ENCODE peak calls at places on chromosome 18, in nine cellular contexts. One of them, this sample, is unnamed.

GRCh38 chr18:3710712-3711269 is 260.8 kb downstream of the TGIF1 start:
- DNase-seq in NCI-H69: peak
- DNase-seq in HuH-7: no peak
- DNase-seq in Caki2: peak
- DNase-seq in pons: peak
- DNase-seq in retina: no peak
- DNase-seq in heart right ventricle: no peak
- DNase-seq in GM23248: peak
- DNase-seq in MM.1S: no peak
- DNase-seq in this sample: peak

GRCh38 chr18:49227456-49227855 is 233.0 kb downstream of the DYM start:
- DNase-seq in NCI-H69: no peak
- DNase-seq in HuH-7: no peak
- DNase-seq in Caki2: no peak
- DNase-seq in pons: no peak
- DNase-seq in retina: no peak
- DNase-seq in heart right ventricle: no peak
- DNase-seq in GM23248: peak
- DNase-seq in MM.1S: no peak
- DNase-seq in this sample: no peak

GRCh38 chr18:58997811-58998337 is 133.2 kb downstream of the ZNF532 start:
- DNase-seq in NCI-H69: no peak
- DNase-seq in HuH-7: no peak
- DNase-seq in Caki2: no peak
- DNase-seq in pons: no peak
- DNase-seq in retina: no peak
- DNase-seq in heart right ventricle: peak
- DNase-seq in GM23248: peak
- DNase-seq in MM.1S: no peak
- DNase-seq in this sample: no peak

GRCh38 chr18:55641501-55641900 is 53.5 kb upstream of the TCF4 start:
- DNase-seq in NCI-H69: no peak
- DNase-seq in HuH-7: no peak
- DNase-seq in Caki2: no peak
- DNase-seq in pons: no peak
- DNase-seq in retina: no peak
- DNase-seq in heart right ventricle: no peak
- DNase-seq in GM23248: no peak
- DNase-seq in MM.1S: no peak
- DNase-seq in this sample: no peak

GRCh38 chr18:79901665-79902064 is 49.8 kb downstream of the SLC66A2 start:
- DNase-seq in NCI-H69: no peak
- DNase-seq in HuH-7: no peak
- DNase-seq in Caki2: no peak
- DNase-seq in pons: no peak
- DNase-seq in retina: no peak
- DNase-seq in heart right ventricle: no peak
- DNase-seq in GM23248: no peak
- DNase-seq in MM.1S: no peak
- DNase-seq in this sample: no peak

GRCh38 chr18:77062518-77063003 is 70.0 kb downstream of the MBP start:
- DNase-seq in NCI-H69: no peak
- DNase-seq in HuH-7: no peak
- DNase-seq in Caki2: no peak
- DNase-seq in pons: no peak
- DNase-seq in retina: no peak
- DNase-seq in heart right ventricle: no peak
- DNase-seq in GM23248: no peak
- DNase-seq in MM.1S: peak
- DNase-seq in this sample: peak

GRCh38 chr18:3758531-3758930 is 308.6 kb downstream of the TGIF1 start:
- DNase-seq in NCI-H69: no peak
- DNase-seq in HuH-7: no peak
- DNase-seq in Caki2: peak
- DNase-seq in pons: no peak
- DNase-seq in retina: no peak
- DNase-seq in heart right ventricle: no peak
- DNase-seq in GM23248: peak
- DNase-seq in MM.1S: no peak
- DNase-seq in this sample: no peak

GRCh38 chr18:39863916-39864315 is 2091.1 kb upstream of the PIK3C3 start:
- DNase-seq in NCI-H69: no peak
- DNase-seq in HuH-7: no peak
- DNase-seq in Caki2: no peak
- DNase-seq in pons: peak
- DNase-seq in retina: no peak
- DNase-seq in heart right ventricle: no peak
- DNase-seq in GM23248: no peak
- DNase-seq in MM.1S: no peak
- DNase-seq in this sample: no peak

GRCh38 chr18:12345491-12346239 is 31.4 kb downstream of the AFG3L2 start:
- DNase-seq in NCI-H69: no peak
- DNase-seq in HuH-7: no peak
- DNase-seq in Caki2: no peak
- DNase-seq in pons: no peak
- DNase-seq in retina: no peak
- DNase-seq in heart right ventricle: no peak
- DNase-seq in GM23248: no peak
- DNase-seq in MM.1S: no peak
- DNase-seq in this sample: no peak

GRCh38 chr18:58687871-58688308 is 16.6 kb downstream of the MALT1 start:
- DNase-seq in NCI-H69: no peak
- DNase-seq in HuH-7: no peak
- DNase-seq in Caki2: no peak
- DNase-seq in pons: no peak
- DNase-seq in retina: no peak
- DNase-seq in heart right ventricle: no peak
- DNase-seq in GM23248: no peak
- DNase-seq in MM.1S: no peak
- DNase-seq in this sample: no peak

GRCh38 chr18:13568443-13569392 is 157.6 kb downstream of the FAM210A start:
- DNase-seq in NCI-H69: no peak
- DNase-seq in HuH-7: peak
- DNase-seq in Caki2: no peak
- DNase-seq in pons: no peak
- DNase-seq in retina: no peak
- DNase-seq in heart right ventricle: no peak
- DNase-seq in GM23248: no peak
- DNase-seq in MM.1S: no peak
- DNase-seq in this sample: no peak

GRCh38 chr18:13574355-13574754 is 152.0 kb downstream of the FAM210A start:
- DNase-seq in NCI-H69: no peak
- DNase-seq in HuH-7: no peak
- DNase-seq in Caki2: no peak
- DNase-seq in pons: no peak
- DNase-seq in retina: no peak
- DNase-seq in heart right ventricle: no peak
- DNase-seq in GM23248: no peak
- DNase-seq in MM.1S: no peak
- DNase-seq in this sample: no peak

GRCh38 chr18:74316257-74317180 is 880 bp downstream of the C18orf63 start:
- DNase-seq in NCI-H69: no peak
- DNase-seq in HuH-7: no peak
- DNase-seq in Caki2: peak
- DNase-seq in pons: no peak
- DNase-seq in retina: no peak
- DNase-seq in heart right ventricle: no peak
- DNase-seq in GM23248: peak
- DNase-seq in MM.1S: no peak
- DNase-seq in this sample: no peak

GRCh38 chr18:7196421-7196820 is 34.5 kb upstream of the LRRC30 start:
- DNase-seq in NCI-H69: peak
- DNase-seq in HuH-7: no peak
- DNase-seq in Caki2: no peak
- DNase-seq in pons: no peak
- DNase-seq in retina: no peak
- DNase-seq in heart right ventricle: no peak
- DNase-seq in GM23248: no peak
- DNase-seq in MM.1S: no peak
- DNase-seq in this sample: no peak

GRCh38 chr18:13244135-13244534 is 25.6 kb downstream of the LDLRAD4 start:
- DNase-seq in NCI-H69: no peak
- DNase-seq in HuH-7: no peak
- DNase-seq in Caki2: no peak
- DNase-seq in pons: no peak
- DNase-seq in retina: no peak
- DNase-seq in heart right ventricle: no peak
- DNase-seq in GM23248: no peak
- DNase-seq in MM.1S: no peak
- DNase-seq in this sample: no peak

GRCh38 chr18:26425148-26425531 is 123.2 kb downstream of the KCTD1 start:
- DNase-seq in NCI-H69: no peak
- DNase-seq in HuH-7: no peak
- DNase-seq in Caki2: peak
- DNase-seq in pons: no peak
- DNase-seq in retina: no peak
- DNase-seq in heart right ventricle: no peak
- DNase-seq in GM23248: peak
- DNase-seq in MM.1S: no peak
- DNase-seq in this sample: no peak

GRCh38 chr18:27921392-27921791 is 255.5 kb downstream of the CDH2 start:
- DNase-seq in NCI-H69: no peak
- DNase-seq in HuH-7: no peak
- DNase-seq in Caki2: no peak
- DNase-seq in pons: no peak
- DNase-seq in retina: peak
- DNase-seq in heart right ventricle: no peak
- DNase-seq in GM23248: no peak
- DNase-seq in MM.1S: no peak
- DNase-seq in this sample: no peak

GRCh38 chr18:56322403-56322802 is 316.0 kb downstream of the TXNL1 start:
- DNase-seq in NCI-H69: peak
- DNase-seq in HuH-7: no peak
- DNase-seq in Caki2: no peak
- DNase-seq in pons: no peak
- DNase-seq in retina: peak
- DNase-seq in heart right ventricle: peak
- DNase-seq in GM23248: no peak
- DNase-seq in MM.1S: no peak
- DNase-seq in this sample: no peak

GRCh38 chr18:58991127-58991798 is 126.6 kb downstream of the ZNF532 start:
- DNase-seq in NCI-H69: peak
- DNase-seq in HuH-7: no peak
- DNase-seq in Caki2: no peak
- DNase-seq in pons: no peak
- DNase-seq in retina: no peak
- DNase-seq in heart right ventricle: no peak
- DNase-seq in GM23248: no peak
- DNase-seq in MM.1S: peak
- DNase-seq in this sample: no peak

GRCh38 chr18:8040021-8040420 is 472.9 kb downstream of the PTPRM start:
- DNase-seq in NCI-H69: no peak
- DNase-seq in HuH-7: no peak
- DNase-seq in Caki2: peak
- DNase-seq in pons: no peak
- DNase-seq in retina: peak
- DNase-seq in heart right ventricle: no peak
- DNase-seq in GM23248: no peak
- DNase-seq in MM.1S: no peak
- DNase-seq in this sample: no peak

GRCh38 chr18:48792141-48792540 is 158.6 kb downstream of the SMAD7 start:
- DNase-seq in NCI-H69: no peak
- DNase-seq in HuH-7: no peak
- DNase-seq in Caki2: no peak
- DNase-seq in pons: no peak
- DNase-seq in retina: no peak
- DNase-seq in heart right ventricle: no peak
- DNase-seq in GM23248: no peak
- DNase-seq in MM.1S: no peak
- DNase-seq in this sample: no peak

GRCh38 chr18:36711813-36712444 is 116.9 kb downstream of the TPGS2 start:
- DNase-seq in NCI-H69: peak
- DNase-seq in HuH-7: no peak
- DNase-seq in Caki2: peak
- DNase-seq in pons: no peak
- DNase-seq in retina: peak
- DNase-seq in heart right ventricle: peak
- DNase-seq in GM23248: peak
- DNase-seq in MM.1S: no peak
- DNase-seq in this sample: no peak

GRCh38 chr18:12011962-12012549 is 30.7 kb downstream of the IMPA2 start:
- DNase-seq in NCI-H69: no peak
- DNase-seq in HuH-7: no peak
- DNase-seq in Caki2: peak
- DNase-seq in pons: no peak
- DNase-seq in retina: no peak
- DNase-seq in heart right ventricle: peak
- DNase-seq in GM23248: no peak
- DNase-seq in MM.1S: no peak
- DNase-seq in this sample: no peak

GRCh38 chr18:69885841-69886531 is 61.7 kb downstream of the CD226 start:
- DNase-seq in NCI-H69: no peak
- DNase-seq in HuH-7: peak
- DNase-seq in Caki2: peak
- DNase-seq in pons: no peak
- DNase-seq in retina: no peak
- DNase-seq in heart right ventricle: no peak
- DNase-seq in GM23248: no peak
- DNase-seq in MM.1S: no peak
- DNase-seq in this sample: no peak

GRCh38 chr18:55018602-55019001 is 59.3 kb upstream of the CCDC68 start:
- DNase-seq in NCI-H69: no peak
- DNase-seq in HuH-7: no peak
- DNase-seq in Caki2: peak
- DNase-seq in pons: no peak
- DNase-seq in retina: no peak
- DNase-seq in heart right ventricle: no peak
- DNase-seq in GM23248: peak
- DNase-seq in MM.1S: no peak
- DNase-seq in this sample: no peak

GRCh38 chr18:28159055-28159454 is 17.9 kb downstream of the CDH2 start:
- DNase-seq in NCI-H69: peak
- DNase-seq in HuH-7: no peak
- DNase-seq in Caki2: no peak
- DNase-seq in pons: no peak
- DNase-seq in retina: no peak
- DNase-seq in heart right ventricle: no peak
- DNase-seq in GM23248: peak
- DNase-seq in MM.1S: no peak
- DNase-seq in this sample: no peak

This sample was measured in HL-60.